ENCODE peak calls at places on chromosome 1, in four cellular contexts. H, F, O and L are unnamed samples.

GRCh38 chr1:207752456-207753132 is 740 bp downstream of the CD46 start:
- DNase-seq in H (peak; percentile 27), F (peak; percentile 37), O (peak; percentile 13), L (no peak)

GRCh38 chr1:9809122-9809521 is 14.6 kb downstream of the CLSTN1 start:
- DNase-seq in H (peak; percentile 50), F (no peak), O (no peak), L (no peak)

GRCh38 chr1:145990249-145991097 is 5.9 kb downstream of the TXNIP start:
- DNase-seq in H (no peak), F (peak; percentile 49), O (no peak), L (no peak)

GRCh38 chr1:52676249-52676903 is 21.8 kb downstream of the COA7 start:
- DNase-seq in H (no peak), F (peak; percentile 85), O (no peak), L (no peak)

GRCh38 chr1:14659913-14660312 is 61.4 kb downstream of the KAZN start:
- DNase-seq in H (no peak), F (no peak), O (no peak), L (no peak)

GRCh38 chr1:112956503-112957132 is 622 bp upstream of the SLC16A1 start:
- DNase-seq in H (peak; percentile 53), F (peak; percentile 57), O (no peak), L (no peak)

GRCh38 chr1:3856923-3857790 is at the start of the genes CEP104 and DFFB:
- DNase-seq in H (peak; percentile 99), F (peak; percentile 93), O (peak; percentile 67), L (peak; percentile 26)

GRCh38 chr1:178093958-178094751 is at the start of gene RASAL2:
- DNase-seq in H (no peak), F (peak; percentile 82), O (peak; percentile 46), L (no peak)

GRCh38 chr1:231419147-231419546 is 2.9 kb downstream of the EGLN1 start:
- DNase-seq in H (peak; percentile 15), F (no peak), O (no peak), L (no peak)

GRCh38 chr1:230230948-230231738 is 164.1 kb downstream of the GALNT2 start:
- DNase-seq in H (no peak), F (no peak), O (no peak), L (no peak)

GRCh38 chr1:110412576-110412975 is 5.1 kb upstream of the LAMTOR5 start:
- DNase-seq in H (peak; percentile 84), F (peak; percentile 80), O (peak; percentile 63), L (no peak)

GRCh38 chr1:166379447-166379846 is 212.6 kb upstream of the FAM78B start:
- DNase-seq in H (no peak), F (peak; percentile 73), O (no peak), L (no peak)

GRCh38 chr1:172449012-172449584 is 5.2 kb upstream of the PIGC start:
- DNase-seq in H (no peak), F (no peak), O (no peak), L (no peak)

DNA sequence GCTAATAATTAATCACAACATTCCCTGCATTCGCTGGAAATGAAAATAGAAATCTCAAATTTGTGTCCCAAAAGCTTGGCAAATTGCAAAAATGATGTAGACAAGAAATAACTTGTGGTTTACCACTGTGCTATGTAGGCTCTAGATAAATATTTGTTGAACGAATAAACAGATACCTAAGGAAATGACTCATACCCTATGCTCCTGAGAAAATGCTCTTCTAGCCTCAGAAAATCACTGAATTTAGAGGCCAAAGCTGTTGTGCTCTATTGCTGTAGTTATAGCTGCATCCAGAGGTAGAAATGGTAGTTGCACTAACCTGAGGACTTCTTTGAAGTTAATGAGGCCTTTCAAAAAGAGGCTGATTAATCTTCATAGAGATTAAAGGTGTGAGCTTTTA is 142.0 kb upstream of the ZNHIT6 start:
- DNase-seq in H (no peak), F (no peak), O (peak; percentile 95), L (peak; percentile 87)
- TF ChIP-seq CTCF in H (no peak), F (peak; percentile 11), O (peak; percentile 54), L (peak; percentile 54)

GRCh38 chr1:227738820-227739219 is 3.6 kb downstream of the SNAP47 start:
- DNase-seq in H (no peak), F (no peak), O (no peak), L (no peak)

GRCh38 chr1:227734858-227735780 is at the start of the genes JMJD4 and SNAP47:
- DNase-seq in H (peak; percentile 95), F (peak; percentile 94), O (peak; percentile 90), L (peak; percentile 23)

GRCh38 chr1:227739636-227740035 is 4.4 kb downstream of the SNAP47 start:
- DNase-seq in H (no peak), F (no peak), O (no peak), L (no peak)

GRCh38 chr1:227734546-227734857 is 600 bp downstream of the JMJD4 start:
- DNase-seq in H (peak; percentile 34), F (no peak), O (no peak), L (no peak)

GRCh38 chr1:227736814-227737432 is 1.7 kb downstream of the SNAP47 start:
- DNase-seq in H (no peak), F (no peak), O (no peak), L (no peak)
- H3K4me3 ChIP-seq in H (no peak overlapping the region), F (peak overlapping the region; percentile 96), O (no peak overlapping the region), L (no peak overlapping the region)

DNA sequence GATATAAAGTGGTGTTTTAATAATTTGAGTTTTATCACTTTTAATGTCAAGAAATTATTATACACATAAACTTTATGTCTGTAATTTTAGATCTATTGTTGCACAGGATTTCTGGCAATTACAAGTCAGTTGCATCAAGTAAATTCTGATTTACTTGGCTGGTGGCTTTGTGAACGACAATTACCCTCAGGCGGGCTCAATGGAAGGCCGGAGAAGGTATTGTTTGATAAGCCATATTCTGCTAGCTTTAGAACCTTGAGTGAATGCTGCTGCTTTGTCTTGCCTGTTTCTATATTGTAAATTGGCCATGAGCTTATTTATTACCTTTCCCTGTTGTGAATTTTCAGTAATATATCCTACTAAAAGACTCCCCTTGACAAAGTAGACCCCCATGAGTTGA is 4.6 kb upstream of the MSH4 start:
- DNase-seq in H (no peak), F (no peak), O (no peak), L (no peak)
- H3K36me3 ChIP-seq in H (peaks cover 100% of the 10 kb centered on the region), F (peaks cover 96% of the 10 kb centered on the region), O (peaks cover 41% of the 10 kb centered on the region), L (peaks cover 16% of the 10 kb centered on the region)

GRCh38 chr1:90147093-90147492 is 152.2 kb downstream of the ZNF326 start:
- DNase-seq in H (no peak), F (no peak), O (no peak), L (no peak)

GRCh38 chr1:90154711-90155110 is 159.8 kb downstream of the ZNF326 start:
- DNase-seq in H (no peak), F (no peak), O (no peak), L (no peak)

GRCh38 chr1:90143522-90144050 is 148.7 kb downstream of the ZNF326 start:
- DNase-seq in H (no peak), F (no peak), O (no peak), L (no peak)

GRCh38 chr1:90144820-90145219 is 149.9 kb downstream of the ZNF326 start:
- DNase-seq in H (no peak), F (no peak), O (no peak), L (no peak)

GRCh38 chr1:90149101-90149500 is 154.2 kb downstream of the ZNF326 start:
- DNase-seq in H (no peak), F (no peak), O (no peak), L (no peak)
- TF ChIP-seq CTCF in H (peak; percentile 45), F (no peak), O (no peak), L (no peak)

GRCh38 chr1:2468041-2468472 is 8.0 kb upstream of the PLCH2 start:
- DNase-seq in H (peak; percentile 33), F (peak; percentile 36), O (peak; percentile 34), L (no peak)

GRCh38 chr1:2468540-2468939 is 7.5 kb upstream of the PLCH2 start:
- DNase-seq in H (no peak), F (no peak), O (no peak), L (no peak)

GRCh38 chr1:2471159-2471471 is 5.0 kb upstream of the PLCH2 start:
- DNase-seq in H (no peak), F (no peak), O (no peak), L (no peak)

GRCh38 chr1:2470290-2471158 is 5.6 kb upstream of the PLCH2 start:
- DNase-seq in H (no peak), F (no peak), O (no peak), L (no peak)

DNA sequence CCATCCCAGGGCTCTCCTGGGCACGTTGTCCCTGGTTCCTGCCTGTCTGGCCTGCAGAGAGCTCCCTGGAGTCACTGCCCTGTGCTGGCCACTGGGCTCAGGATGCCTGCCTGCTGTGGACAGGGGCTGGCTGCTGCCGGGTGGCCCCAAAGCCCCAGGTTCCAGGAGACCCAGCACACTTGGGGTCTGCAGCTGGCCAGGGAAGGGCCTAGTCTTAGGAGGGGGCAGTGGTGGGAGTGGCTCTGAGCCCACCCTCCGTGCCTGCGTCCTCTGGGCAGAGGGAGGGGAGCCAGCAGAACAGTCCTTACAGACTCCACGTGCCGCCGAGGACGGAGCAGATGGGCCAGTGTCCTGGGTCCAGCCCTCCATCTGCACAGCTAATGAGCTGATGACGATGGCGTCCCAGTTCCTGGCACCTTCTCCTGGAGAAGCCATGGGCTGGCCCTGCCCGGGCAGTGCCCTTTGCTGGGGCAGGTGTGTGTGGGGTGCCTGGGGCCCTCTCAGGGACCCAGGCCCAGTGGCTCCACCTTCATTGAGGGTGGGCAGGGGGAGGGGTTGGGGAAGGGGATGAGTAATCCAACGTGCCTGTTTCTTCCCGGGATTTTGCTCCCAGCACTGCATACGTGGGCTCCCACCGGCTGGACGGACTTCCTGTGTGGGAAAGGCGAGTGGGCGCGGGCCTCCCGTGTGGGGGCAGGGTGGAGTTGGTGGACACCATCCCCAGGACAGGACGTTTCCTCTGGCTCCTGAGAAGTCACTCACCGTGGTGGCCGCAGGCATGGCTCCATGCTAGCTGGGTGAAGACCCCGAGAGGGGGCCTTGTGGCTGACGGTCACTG is 6.8 kb upstream of the PLCH2 start:
- DNase-seq in H (no peak), F (no peak), O (no peak), L (no peak)
- H3K4me3 ChIP-seq in H (no peak overlapping the region), F (no peak overlapping the region), O (no peak overlapping the region), L (no peak overlapping the region)

GRCh38 chr1:114746450-114747121 is 11.2 kb downstream of the CSDE1 start:
- DNase-seq in H (no peak), F (no peak), O (no peak), L (no peak)
- H3K36me3 ChIP-seq in H (peaks cover 100% of the 10 kb centered on the region), F (peaks cover 67% of the 10 kb centered on the region), O (peaks cover 27% of the 10 kb centered on the region), L (peaks cover 3% of the 10 kb centered on the region)

DNA sequence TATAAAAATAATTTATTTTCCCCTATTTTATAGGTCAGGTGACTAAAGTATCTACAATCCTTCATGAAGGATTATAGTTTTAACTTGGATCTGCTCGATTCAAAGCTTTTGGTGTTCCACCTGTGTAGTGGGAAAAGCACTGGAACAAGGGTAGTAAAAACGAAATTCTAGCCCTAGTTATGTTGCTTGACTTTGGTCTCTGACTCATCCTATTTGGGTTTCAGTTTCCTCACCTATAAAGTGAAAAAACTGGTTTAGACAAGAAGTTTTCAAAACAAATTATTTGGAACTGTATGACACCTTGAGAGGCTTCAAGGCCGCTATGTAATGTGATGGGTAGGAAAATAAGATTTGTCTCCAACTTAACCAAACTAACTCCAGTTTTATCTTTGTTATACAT is 505.2 kb upstream of the ZRANB2 start:
- DNase-seq in H (no peak), F (no peak), O (no peak), L (no peak)
- TF ChIP-seq CTCF in H (no peak), F (no peak), O (no peak), L (no peak)